ENCODE peak calls at places on chromosome 16, in four cellular contexts. One of them, this sample, is unnamed.

GRCh38 chr16:51225902-51226301 is 74.8 kb upstream of the SALL1 start:
- DNase-seq in right cardiac atrium: no peak
- DNase-seq in pancreas: no peak
- DNase-seq in mucosa of descending colon: no peak
- DNase-seq in this sample: no peak

GRCh38 chr16:5062790-5063765 is 2.7 kb downstream of the C16orf89 start:
- DNase-seq in right cardiac atrium: no peak
- DNase-seq in pancreas: no peak
- DNase-seq in mucosa of descending colon: no peak
- DNase-seq in this sample: no peak

GRCh38 chr16:70257391-70257790 is 5.7 kb upstream of the EXOSC6 start:
- DNase-seq in right cardiac atrium: no peak
- DNase-seq in pancreas: no peak
- DNase-seq in mucosa of descending colon: no peak
- DNase-seq in this sample: no peak

GRCh38 chr16:77660311-77660710 is 62.0 kb upstream of the NUDT7 start:
- DNase-seq in right cardiac atrium: no peak
- DNase-seq in pancreas: no peak
- DNase-seq in mucosa of descending colon: no peak
- DNase-seq in this sample: no peak

GRCh38 chr16:26709754-26710153 is 357.0 kb upstream of the C16orf82 start:
- DNase-seq in right cardiac atrium: no peak
- DNase-seq in pancreas: no peak
- DNase-seq in mucosa of descending colon: no peak
- DNase-seq in this sample: no peak

GRCh38 chr16:3954411-3954921 is 74.0 kb upstream of the CREBBP start:
- DNase-seq in right cardiac atrium: peak; percentile 63
- DNase-seq in pancreas: no peak
- DNase-seq in mucosa of descending colon: no peak
- DNase-seq in this sample: no peak

GRCh38 chr16:83954577-83955016 is 1.6 kb downstream of the OSGIN1 start:
- DNase-seq in right cardiac atrium: peak; percentile 75
- DNase-seq in pancreas: peak; percentile 59
- DNase-seq in mucosa of descending colon: peak; percentile 59
- DNase-seq in this sample: peak; percentile 90

GRCh38 chr16:28494141-28494851 is at the start of gene APOBR:
- DNase-seq in right cardiac atrium: peak; percentile 64
- DNase-seq in pancreas: no peak
- DNase-seq in mucosa of descending colon: peak; percentile 78
- DNase-seq in this sample: peak; percentile 83

GRCh38 chr16:2257726-2258125 is 6.3 kb upstream of the ECI1 start:
- DNase-seq in right cardiac atrium: peak; percentile 31
- DNase-seq in pancreas: no peak
- DNase-seq in mucosa of descending colon: no peak
- DNase-seq in this sample: no peak

DNA sequence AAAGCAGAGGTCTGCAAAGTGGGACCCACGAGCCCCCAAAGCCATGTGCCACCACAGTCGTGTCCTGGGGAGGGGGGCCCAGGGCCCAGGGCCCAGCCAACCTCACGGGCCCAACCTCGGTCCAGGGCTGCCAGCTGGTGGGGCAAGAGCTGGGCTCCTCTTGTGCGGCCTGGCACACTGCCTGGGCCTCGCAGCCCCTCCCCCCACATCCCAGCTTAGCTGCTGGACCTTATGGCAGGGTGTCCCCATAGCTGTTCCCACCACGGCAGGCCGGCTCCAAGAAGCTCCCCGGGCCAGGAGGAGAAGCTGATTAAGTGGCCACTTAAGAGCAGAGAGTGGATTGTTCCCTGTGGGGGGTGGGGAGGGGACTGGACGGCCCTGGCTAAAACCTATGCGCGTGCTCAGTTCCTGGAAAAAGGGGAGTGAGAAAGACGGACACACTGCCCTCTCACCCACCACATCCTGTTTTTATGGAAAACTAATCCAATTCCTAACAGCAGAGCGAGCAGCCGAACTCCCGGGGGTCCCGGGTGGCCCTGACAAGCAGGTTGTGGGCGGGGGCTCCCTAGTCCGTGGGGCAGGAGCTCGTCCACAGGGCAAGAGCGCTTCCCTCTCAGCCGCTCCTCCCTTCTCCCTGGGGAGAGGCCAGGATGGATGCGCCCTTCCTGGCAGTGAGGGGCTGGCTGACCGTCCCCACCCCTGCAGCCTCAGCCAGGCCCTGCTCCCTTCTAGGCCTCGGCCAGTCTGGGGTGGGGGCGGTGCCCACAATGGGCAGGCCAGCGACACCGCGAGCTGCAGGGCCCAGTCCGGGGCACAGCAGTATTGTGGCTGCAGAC is 16.8 kb downstream of the PIEZO1 start:
- DNase-seq in right cardiac atrium: peak; percentile 92
- DNase-seq in pancreas: peak; percentile 40
- DNase-seq in mucosa of descending colon: no peak
- DNase-seq in this sample: peak; percentile 95
- H3K4me1 ChIP-seq in right cardiac atrium: peaks cover 21% of the 10 kb centered on the region
- H3K4me1 ChIP-seq in pancreas: no peaks in the 10 kb centered on the region
- H3K4me1 ChIP-seq in mucosa of descending colon: peaks cover 53% of the 10 kb centered on the region
- H3K4me1 ChIP-seq in this sample: peaks cover 92% of the 10 kb centered on the region

DNA sequence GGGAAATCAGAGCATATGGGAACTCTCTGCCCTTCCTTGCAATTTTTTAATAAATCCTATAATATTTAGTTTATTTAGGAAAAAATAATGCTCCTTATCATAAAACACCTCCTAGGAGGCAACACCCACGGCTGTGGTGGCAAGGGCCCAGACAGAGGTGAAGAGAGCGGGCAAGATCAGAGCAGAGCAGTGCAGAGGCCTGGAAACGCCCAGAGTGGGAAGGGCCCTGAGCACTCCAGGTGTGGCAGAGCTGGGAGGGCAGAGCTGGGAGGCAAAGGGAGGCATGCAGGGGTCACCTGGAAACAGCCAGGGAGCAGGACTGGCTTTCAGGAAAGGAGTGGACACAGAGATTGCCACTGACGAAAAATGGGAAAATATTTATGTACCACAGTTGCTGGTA is 17.3 kb downstream of the FBXO31 start:
- DNase-seq in right cardiac atrium: no peak
- DNase-seq in pancreas: no peak
- DNase-seq in mucosa of descending colon: peak; percentile 79
- DNase-seq in this sample: no peak
- H3K4me1 ChIP-seq in right cardiac atrium: peaks cover 9% of the 10 kb centered on the region
- H3K4me1 ChIP-seq in pancreas: no peaks in the 10 kb centered on the region
- H3K4me1 ChIP-seq in mucosa of descending colon: peaks cover 30% of the 10 kb centered on the region
- H3K4me1 ChIP-seq in this sample: peaks cover 24% of the 10 kb centered on the region

GRCh38 chr16:85610059-85610445 is 3.1 kb upstream of the GSE1 start:
- DNase-seq in right cardiac atrium: no peak
- DNase-seq in pancreas: no peak
- DNase-seq in mucosa of descending colon: no peak
- DNase-seq in this sample: no peak
- H3K4me1 ChIP-seq in right cardiac atrium: peaks cover 14% of the 10 kb centered on the region
- H3K4me1 ChIP-seq in pancreas: peaks cover 24% of the 10 kb centered on the region
- H3K4me1 ChIP-seq in mucosa of descending colon: peaks cover 58% of the 10 kb centered on the region
- H3K4me1 ChIP-seq in this sample: peaks cover 64% of the 10 kb centered on the region

DNA sequence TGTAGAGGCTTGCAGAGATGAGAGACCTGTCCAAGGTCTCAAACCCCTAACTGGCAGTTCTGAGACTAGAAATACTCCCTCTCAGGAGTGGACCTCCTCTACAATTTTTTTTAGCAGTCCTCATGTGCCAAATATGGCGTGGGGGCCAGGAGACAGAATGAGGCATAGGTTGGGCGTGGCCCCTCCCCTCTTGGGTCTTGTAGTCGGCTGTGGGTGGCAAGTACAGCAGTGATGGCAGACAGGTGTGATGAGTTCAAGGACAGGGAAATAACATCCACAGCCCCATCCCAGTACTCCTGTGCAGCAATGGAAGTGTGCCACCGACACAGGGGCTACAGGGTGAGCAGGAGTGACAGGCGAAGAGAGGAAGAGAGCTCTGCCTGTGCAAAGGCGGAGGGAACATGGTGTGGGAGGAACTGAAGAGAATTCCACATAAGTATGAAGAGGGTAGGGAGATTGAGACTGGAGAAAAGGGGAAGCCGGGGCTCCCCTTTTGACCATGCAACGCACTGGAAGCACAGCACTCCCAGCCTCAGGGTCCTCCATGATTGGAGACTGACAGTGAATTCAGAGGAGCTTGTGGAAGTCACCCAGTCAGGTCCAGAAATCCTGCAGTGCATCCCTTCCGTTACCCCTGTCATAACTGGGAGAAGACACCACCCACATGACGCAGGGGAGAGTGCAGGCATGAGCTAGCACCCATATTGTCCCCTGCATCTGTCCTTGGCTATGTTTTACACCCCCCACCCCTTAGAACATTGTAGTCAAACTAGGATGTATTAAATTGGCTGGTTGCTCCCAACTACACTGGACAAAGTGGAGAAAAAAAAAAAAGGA is 14.8 kb upstream of the CETP start:
- DNase-seq in right cardiac atrium: no peak
- DNase-seq in pancreas: peak; percentile 51
- DNase-seq in mucosa of descending colon: no peak
- DNase-seq in this sample: no peak
- H3K4me1 ChIP-seq in right cardiac atrium: no peaks in the 10 kb centered on the region
- H3K4me1 ChIP-seq in pancreas: peaks cover 19% of the 10 kb centered on the region
- H3K4me1 ChIP-seq in mucosa of descending colon: no peaks in the 10 kb centered on the region
- H3K4me1 ChIP-seq in this sample: peaks cover 4% of the 10 kb centered on the region

GRCh38 chr16:23062524-23062923 is 86.7 kb downstream of the USP31 start:
- DNase-seq in right cardiac atrium: no peak
- DNase-seq in pancreas: no peak
- DNase-seq in mucosa of descending colon: no peak
- DNase-seq in this sample: no peak
- H3K4me1 ChIP-seq in right cardiac atrium: no peaks in the 10 kb centered on the region
- H3K4me1 ChIP-seq in pancreas: no peaks in the 10 kb centered on the region
- H3K4me1 ChIP-seq in mucosa of descending colon: no peaks in the 10 kb centered on the region
- H3K4me1 ChIP-seq in this sample: peaks cover 5% of the 10 kb centered on the region

DNA sequence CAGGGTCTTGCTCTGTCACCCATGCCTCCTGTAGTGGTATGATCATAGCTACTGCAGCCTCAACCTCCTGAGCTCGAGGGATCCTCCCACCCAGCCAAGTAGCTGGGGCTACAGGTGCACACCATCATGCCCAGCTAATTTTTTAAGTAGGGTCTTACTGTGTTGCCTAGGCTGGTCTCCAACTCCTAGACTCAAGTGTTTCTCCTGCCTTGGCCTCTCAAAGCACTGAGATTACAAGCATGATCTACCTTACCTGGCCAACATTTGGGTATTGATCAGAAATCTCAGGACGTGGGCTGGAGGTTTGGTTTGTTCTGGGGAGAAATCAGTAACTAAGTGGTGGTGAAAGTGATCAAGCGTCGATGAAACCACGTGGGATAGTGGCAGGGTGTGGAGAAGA is 4.1 kb downstream of the CHD9 start:
- DNase-seq in right cardiac atrium: no peak
- DNase-seq in pancreas: no peak
- DNase-seq in mucosa of descending colon: no peak
- DNase-seq in this sample: no peak
- H3K4me1 ChIP-seq in right cardiac atrium: peaks cover 9% of the 10 kb centered on the region
- H3K4me1 ChIP-seq in pancreas: no peaks in the 10 kb centered on the region
- H3K4me1 ChIP-seq in mucosa of descending colon: peaks cover 23% of the 10 kb centered on the region
- H3K4me1 ChIP-seq in this sample: peaks cover 54% of the 10 kb centered on the region

This sample was measured in upper lobe of left lung.